ENCODE peak calls at places on chromosome 17, in four cellular contexts. Q is ovary, O is body of pancreas, J is stomach. R is an unnamed sample.

GRCh38 chr17:3552916-3553315 is 4.7 kb downstream of the TRPV3 start:
- DNase-seq in O (no peak), J (no peak), Q (no peak), R (no peak)

GRCh38 chr17:77361986-77362620 is 221.3 kb downstream of the SEC14L1 start:
- DNase-seq in J (no peak), Q (no peak), O (no peak), R (no peak)

GRCh38 chr17:17149520-17150449 is 56.3 kb downstream of the PLD6 start:
- DNase-seq in Q (no peak), J (no peak), O (no peak), R (no peak)

GRCh38 chr17:44115585-44116415 is 7.6 kb downstream of the HDAC5 start:
- DNase-seq in J (no peak), O (no peak), Q (peak), R (no peak)

GRCh38 chr17:77881545-77881944 is 77.0 kb upstream of the TNRC6C start:
- DNase-seq in Q (no peak), J (peak), O (peak), R (peak)

GRCh38 chr17:61469474-61469873 is 17.3 kb downstream of the TBX4 start:
- DNase-seq in J (no peak), O (no peak), Q (no peak), R (no peak)

GRCh38 chr17:8911205-8911604 is 43.7 kb upstream of the PIK3R6 start:
- DNase-seq in O (no peak), J (no peak), Q (no peak), R (no peak)

GRCh38 chr17:81713556-81714411 is 1.7 kb downstream of the SLC25A10 start:
- DNase-seq in O (peak), J (peak), Q (peak), R (no peak)

GRCh38 chr17:76147211-76148014 is 6.4 kb upstream of the FOXJ1 start:
- DNase-seq in O (no peak), J (no peak), Q (no peak), R (no peak)

GRCh38 chr17:35175638-35176415 is 18.4 kb downstream of the SLC35G3 start:
- DNase-seq in J (no peak), O (no peak), Q (no peak), R (no peak)

GRCh38 chr17:35244345-35245195 is 1.7 kb downstream of the SLFN5 start:
- DNase-seq in O (peak), Q (peak), J (peak), R (peak)

GRCh38 chr17:50271173-50271750 is 3.0 kb upstream of the TMEM92 start:
- DNase-seq in J (no peak), Q (no peak), O (no peak), R (no peak)

GRCh38 chr17:19538095-19539039 is 4.7 kb downstream of the SLC47A1 start:
- DNase-seq in J (no peak), O (peak), Q (no peak), R (no peak)

GRCh38 chr17:15947976-15948752 is 3.2 kb downstream of the ADORA2B start:
- DNase-seq in O (no peak), Q (no peak), J (no peak), R (no peak)

GRCh38 chr17:48745381-48746275 is 17.1 kb upstream of the HOXB13 start:
- DNase-seq in Q (no peak), O (no peak), J (no peak), R (no peak)

GRCh38 chr17:12230411-12230810 is 209.7 kb downstream of the MAP2K4 start:
- DNase-seq in J (no peak), Q (peak), O (no peak), R (no peak)

GRCh38 chr17:51355314-51356083 is 95.2 kb downstream of the UTP18 start:
- DNase-seq in O (no peak), Q (no peak), J (no peak), R (no peak)

GRCh38 chr17:49734666-49735490 is 27.1 kb upstream of the SLC35B1 start:
- DNase-seq in J (no peak), O (no peak), Q (no peak), R (no peak)

GRCh38 chr17:36198831-36199465 is 2.4 kb upstream of the CCL3L1 start:
- DNase-seq in O (no peak), J (no peak), Q (no peak), R (no peak)

GRCh38 chr17:34663714-34664113 is 84.3 kb downstream of the TMEM132E start:
- DNase-seq in Q (no peak), J (no peak), O (no peak), R (no peak)

GRCh38 chr17:35973333-35974260 is 7.7 kb downstream of the CCL16 start:
- DNase-seq in J (no peak), Q (no peak), O (peak), R (peak)

GRCh38 chr17:75844530-75845057 is 390 bp upstream of the UNC13D start:
- DNase-seq in J (peak), Q (no peak), O (peak), R (no peak)

GRCh38 chr17:37088913-37089312 is 140.2 kb downstream of the AATF start:
- DNase-seq in J (no peak), O (no peak), Q (no peak), R (no peak)

GRCh38 chr17:76911299-76912007 is 43.2 kb downstream of the MGAT5B start:
- DNase-seq in Q (no peak), O (no peak), J (no peak), R (no peak)

GRCh38 chr17:35543856-35544255 is 6.4 kb upstream of the SLFN12L start:
- DNase-seq in Q (no peak), O (no peak), J (no peak), R (no peak)

GRCh38 chr17:76191891-76192290 is 48.4 kb downstream of the RNF157 start:
- DNase-seq in J (no peak), O (no peak), Q (no peak), R (no peak)

GRCh38 chr17:50052822-50053653 is 2.9 kb upstream of the ITGA3 start:
- DNase-seq in Q (peak), O (peak), J (peak), R (no peak)

GRCh38 chr17:251531-251930 is 70.1 kb upstream of the DOC2B start:
- DNase-seq in O (no peak), J (no peak), Q (peak), R (peak)

GRCh38 chr17:67716405-67716798 is 1.3 kb upstream of the NOL11 start:
- DNase-seq in Q (no peak), J (no peak), O (no peak), R (no peak)

GRCh38 chr17:37212184-37212583 is 163.6 kb upstream of the C17orf78 start:
- DNase-seq in J (no peak), Q (no peak), O (no peak), R (no peak)

GRCh38 chr17:10224592-10225195 is 26.3 kb upstream of the GAS7 start:
- DNase-seq in J (no peak), O (no peak), Q (no peak), R (no peak)

GRCh38 chr17:42413464-42414040 is 9.5 kb downstream of the CAVIN1 start:
- DNase-seq in J (no peak), O (no peak), Q (no peak), R (no peak)

GRCh38 chr17:28385037-28385797 is 13.7 kb downstream of the SARM1 start:
- DNase-seq in O (peak), Q (peak), J (peak), R (no peak)

GRCh38 chr17:28380572-28380907 is 9.0 kb downstream of the SARM1 start:
- DNase-seq in O (no peak), Q (no peak), J (no peak), R (no peak)

GRCh38 chr17:28388106-28388505 is 16.6 kb downstream of the SARM1 start:
- DNase-seq in J (no peak), Q (peak), O (no peak), R (no peak)

GRCh38 chr17:28381141-28381825 is 9.8 kb downstream of the SARM1 start:
- DNase-seq in Q (peak), O (no peak), J (peak), R (no peak)

GRCh38 chr17:28384281-28385036 is 13.0 kb downstream of the SARM1 start:
- DNase-seq in J (peak), Q (no peak), O (peak), R (peak)
- TF ChIP-seq POLR2A in J (peak), Q (no peak), O (peak), R (no peak)

GRCh38 chr17:79732246-79732645 is 1.5 kb downstream of the ENPP7 start:
- DNase-seq in O (no peak), Q (no peak), J (no peak), R (no peak)

GRCh38 chr17:79730769-79731483 is at the start of gene ENPP7:
- DNase-seq in O (no peak), J (no peak), Q (no peak), R (no peak)

GRCh38 chr17:79733692-79734070 is 2.9 kb downstream of the ENPP7 start:
- DNase-seq in O (no peak), J (no peak), Q (no peak), R (no peak)

GRCh38 chr17:79735096-79735495 is 4.4 kb downstream of the ENPP7 start:
- DNase-seq in Q (no peak), J (no peak), O (no peak), R (no peak)

GRCh38 chr17:79732804-79733691 is 2.3 kb downstream of the ENPP7 start:
- DNase-seq in Q (no peak), J (peak), O (no peak), R (no peak)
- TF ChIP-seq POLR2A in Q (no peak), J (no peak), O (no peak), R (no peak)

GRCh38 chr17:30958187-30958586 is 12.7 kb upstream of the RNF135 start:
- DNase-seq in O (no peak), J (no peak), Q (no peak), R (peak)

GRCh38 chr17:30956764-30957374 is 14.0 kb upstream of the RNF135 start:
- DNase-seq in Q (no peak), J (no peak), O (no peak), R (peak)

GRCh38 chr17:30954046-30954805 is 16.6 kb upstream of the RNF135 start:
- DNase-seq in J (no peak), Q (no peak), O (no peak), R (no peak)

GRCh38 chr17:30961213-30962188 is 9.3 kb upstream of the RNF135 start:
- DNase-seq in J (peak), O (no peak), Q (no peak), R (no peak)

DNA sequence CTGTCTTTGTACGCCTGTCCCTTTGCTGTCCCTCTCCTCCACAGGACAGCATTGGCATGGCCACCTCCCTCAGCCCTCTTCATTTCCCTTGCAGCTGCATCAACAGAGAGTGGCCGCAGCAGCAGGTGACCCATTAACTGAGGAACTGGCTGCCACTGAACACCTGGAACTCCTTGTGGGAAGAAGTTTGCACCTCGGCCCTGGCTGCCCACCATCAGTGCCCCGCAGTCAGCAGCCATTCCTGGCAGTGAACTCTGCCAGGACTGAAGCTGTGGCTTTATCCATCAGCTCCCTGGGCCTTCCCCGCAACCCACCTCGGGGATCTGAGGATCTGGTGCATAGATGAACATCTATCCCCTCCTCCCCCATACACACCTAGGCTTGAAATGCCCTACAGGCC is 13.1 kb upstream of the RNF135 start:
- DNase-seq in Q (no peak), O (no peak), J (no peak), R (peak)
- TF ChIP-seq POLR2A in Q (no peak), O (no peak), J (no peak), R (no peak)

DNA sequence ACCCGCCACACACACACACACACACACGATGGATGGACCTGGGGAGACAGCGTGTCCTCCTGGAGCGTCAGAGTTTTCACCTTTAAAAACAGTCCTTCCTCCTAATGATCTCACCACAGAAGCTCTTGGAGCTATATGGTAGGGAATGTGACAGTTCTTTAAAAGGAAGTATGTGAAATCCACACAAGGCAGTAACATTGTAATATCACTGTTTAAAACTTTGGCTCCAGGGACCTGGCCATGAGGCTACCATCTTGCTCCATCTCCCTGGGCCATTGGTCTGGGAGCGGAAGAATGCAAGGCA is 302.4 kb downstream of the SOX9 start:
- DNase-seq in J (no peak), O (no peak), Q (no peak), R (no peak)
- TF ChIP-seq POLR2A in J (no peak), O (no peak), Q (no peak), R (no peak)

DNA sequence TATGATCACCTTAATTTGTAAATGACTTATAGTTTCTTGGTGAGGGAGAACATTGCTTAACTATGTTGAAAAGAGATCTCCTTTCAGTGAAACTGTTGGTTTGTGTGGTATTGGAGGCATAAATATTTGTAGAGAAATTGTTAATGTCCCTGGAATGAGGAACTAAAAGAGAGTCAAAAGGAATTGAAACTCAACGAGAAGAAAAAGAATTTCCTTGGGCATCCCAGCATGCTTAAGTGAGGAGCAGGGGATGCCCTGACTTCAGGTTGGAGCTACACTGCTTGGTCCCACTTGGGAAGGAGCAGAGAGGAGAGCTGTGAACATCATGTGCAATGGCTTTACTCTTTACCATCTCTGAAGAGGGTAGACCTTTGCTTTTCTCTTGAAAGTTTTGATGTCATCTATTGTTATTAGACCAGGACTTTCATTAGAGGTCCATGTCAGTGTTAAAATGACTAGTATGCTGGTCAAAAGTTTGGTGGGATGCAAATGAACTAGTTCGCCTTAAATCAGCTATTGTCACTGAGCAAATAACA is 21.7 kb downstream of the KRT23 start:
- DNase-seq in J (no peak), Q (no peak), O (no peak), R (no peak)
- TF ChIP-seq POLR2A in J (no peak), Q (no peak), O (no peak), R (no peak)